ENCODE peak calls at places on chromosomes 11 and 22, in eight cellular contexts. C, Q, G, I, T, O, S and V are unnamed samples.

GRCh38 chr11:119999220-119999619 is 138.7 kb downstream of the TRIM29 start:
- DNase-seq in S (no peak), T (no peak), G (no peak), Q (no peak), C (peak), I (peak), O (no peak), V (no peak)

GRCh38 chr11:17629113-17629512 is 82.1 kb downstream of the OTOG start:
- DNase-seq in I (no peak), G (no peak), T (no peak), S (no peak), C (no peak), Q (no peak), O (no peak), V (no peak)

GRCh38 chr11:97019754-97020153 is 629.9 kb downstream of the JRKL start:
- DNase-seq in I (no peak), C (no peak), T (no peak), S (no peak), Q (no peak), O (no peak), G (no peak), V (no peak)

GRCh38 chr22:29330753-29331152 is 15.3 kb upstream of the RASL10A start:
- DNase-seq in Q (no peak), I (no peak), O (no peak), G (no peak), C (peak), T (peak), S (no peak), V (peak)

GRCh38 chr22:40676644-40677043 is 2.6 kb upstream of the MCHR1 start:
- DNase-seq in G (no peak), Q (no peak), S (no peak), T (no peak), O (no peak), I (no peak), C (no peak), V (no peak)

GRCh38 chr11:11973361-11973800 is 35.0 kb downstream of the DKK3 start:
- DNase-seq in T (peak), Q (no peak), G (no peak), O (peak), C (peak), S (no peak), I (no peak), V (no peak)

GRCh38 chr11:19915808-19916207 is 203.2 kb downstream of the NAV2 start:
- DNase-seq in I (no peak), S (no peak), O (no peak), C (no peak), G (no peak), Q (no peak), T (no peak), V (no peak)

GRCh38 chr11:4891996-4892640 is 10.4 kb downstream of the OR51T1 start:
- DNase-seq in C (peak), Q (peak), S (no peak), O (no peak), I (no peak), T (peak), G (no peak), V (no peak)

GRCh38 chr11:6596237-6596877 is 7.1 kb downstream of the RRP8 start:
- DNase-seq in T (no peak), O (no peak), Q (no peak), C (no peak), S (no peak), I (no peak), G (no peak), V (no peak)

GRCh38 chr22:23071163-23072034 is 1.1 kb downstream of the GNAZ start:
- DNase-seq in T (no peak), Q (no peak), I (peak), C (no peak), O (no peak), G (no peak), S (peak), V (no peak)

GRCh38 chr11:1084561-1085439 is 10.1 kb downstream of the MUC2 start:
- DNase-seq in O (no peak), G (no peak), S (peak), I (peak), Q (no peak), C (no peak), T (no peak), V (no peak)

GRCh38 chr11:119361961-119362725 is 15.6 kb upstream of the MFRP start:
- DNase-seq in Q (no peak), S (peak), G (no peak), T (no peak), C (no peak), I (no peak), O (no peak), V (no peak)

GRCh38 chr11:37525336-37525735 is 927.3 kb upstream of the RAG2 start:
- DNase-seq in C (no peak), T (peak), G (no peak), I (no peak), O (no peak), Q (no peak), S (no peak), V (no peak)
- TF ChIP-seq CTCF in C (peak), T (no peak), G (no peak), I (no peak), O (peak), Q (no peak), S (no peak), V (no peak)

GRCh38 chr11:43708776-43709175 is 28.2 kb downstream of the HSD17B12 start:
- DNase-seq in O (no peak), Q (no peak), G (no peak), S (no peak), C (no peak), I (no peak), T (peak), V (no peak)
- TF ChIP-seq CTCF in O (peak), Q (no peak), G (peak), S (no peak), C (peak), I (no peak), T (no peak), V (peak)

DNA sequence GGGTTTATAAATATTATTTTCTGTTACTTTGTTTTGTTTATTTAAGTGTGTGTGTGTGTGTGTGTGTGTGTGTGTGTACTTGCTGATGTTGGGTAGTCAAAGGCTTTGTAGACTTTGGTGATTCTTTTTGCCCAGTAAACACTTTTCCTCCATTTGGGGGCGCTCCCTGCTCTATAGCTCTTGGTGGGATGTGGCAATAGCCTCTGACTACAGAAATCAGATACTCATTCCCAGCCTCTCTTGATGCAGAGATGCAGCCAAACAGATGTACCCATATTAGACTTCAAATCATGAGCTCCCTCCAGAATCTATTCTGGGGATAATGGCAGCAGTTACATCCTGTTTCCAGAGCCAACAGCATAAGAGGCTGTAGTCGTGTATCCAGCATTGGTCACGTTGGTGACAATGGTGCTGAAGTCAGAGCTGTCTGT is 33.4 kb upstream of the APOL5 start:
- DNase-seq in Q (no peak), I (peak), O (peak), S (no peak), T (peak), C (peak), G (no peak), V (no peak)
- TF ChIP-seq CTCF in Q (no peak), I (no peak), O (peak), S (no peak), T (peak), C (peak), G (peak), V (no peak)

GRCh38 chr11:127471662-127472061 is 471.1 kb upstream of the KIRREL3 start:
- DNase-seq in O (no peak), G (no peak), T (no peak), I (no peak), C (no peak), Q (no peak), S (no peak), V (no peak)
- TF ChIP-seq CTCF in O (no peak), G (peak), T (no peak), I (peak), C (no peak), Q (no peak), S (no peak), V (no peak)

DNA sequence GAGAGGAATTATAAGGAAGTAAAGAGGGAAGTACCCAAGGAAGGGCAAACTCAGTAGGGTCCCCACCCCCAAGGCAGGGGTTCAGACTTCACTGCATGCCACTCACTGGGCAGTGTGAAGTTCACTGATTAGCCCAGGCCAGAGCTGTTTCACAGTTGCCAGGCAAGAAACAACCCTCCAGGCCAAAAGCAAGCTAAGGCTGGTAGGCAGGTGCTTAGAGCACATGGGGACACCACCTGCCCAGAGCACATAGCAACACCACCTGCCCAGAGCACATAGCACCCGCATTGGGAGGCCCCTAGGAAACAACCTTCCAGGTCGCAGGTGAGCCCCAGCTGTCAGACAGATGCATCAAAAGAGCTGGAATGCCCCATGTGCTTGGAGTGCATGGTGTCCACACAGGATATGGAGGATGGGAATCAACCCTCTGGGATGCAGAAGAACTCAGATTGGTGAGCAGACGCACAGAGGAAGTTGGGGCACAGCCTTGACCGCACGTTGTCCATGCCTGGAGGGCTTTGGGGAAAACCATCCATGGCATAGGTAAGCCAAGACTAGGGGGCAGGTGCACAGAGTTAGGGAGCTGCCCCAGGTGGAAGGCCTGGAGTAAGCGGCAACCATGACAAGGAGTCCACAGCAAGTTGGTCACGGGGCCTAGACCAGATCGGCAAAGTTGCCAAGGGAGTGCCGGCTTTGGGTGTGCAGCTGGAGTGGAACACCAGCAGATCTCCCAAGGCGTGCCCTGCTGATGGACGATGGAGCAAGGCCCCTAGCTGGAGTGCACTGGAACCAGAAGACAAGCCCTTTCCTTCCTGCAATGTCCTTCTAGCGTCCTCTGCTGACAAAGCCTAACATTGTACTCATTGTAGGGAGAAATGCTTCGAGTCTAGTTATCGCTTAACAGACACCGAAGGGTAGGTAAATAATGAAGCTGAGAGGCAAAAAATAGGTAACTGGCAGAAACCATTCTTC is 7.8 kb upstream of the TMEM216 start:
- DNase-seq in T (peak), I (peak), C (peak), Q (no peak), S (no peak), G (no peak), O (peak), V (no peak)
- TF ChIP-seq CTCF in T (peak), I (no peak), C (peak), Q (peak), S (no peak), G (peak), O (peak), V (no peak)

GRCh38 chr11:66184728-66185127 is 83.7 kb upstream of the RAB1B start:
- DNase-seq in O (no peak), I (no peak), C (no peak), S (no peak), T (no peak), Q (no peak), G (no peak), V (no peak)

GRCh38 chr11:66181632-66182345 is 86.7 kb upstream of the RAB1B start:
- DNase-seq in T (no peak), G (no peak), I (no peak), Q (no peak), S (no peak), O (no peak), C (no peak), V (no peak)

GRCh38 chr11:66186470-66186869 is 82.0 kb upstream of the RAB1B start:
- DNase-seq in S (no peak), I (no peak), T (no peak), O (no peak), C (no peak), Q (no peak), G (no peak), V (no peak)

GRCh38 chr11:66187453-66187852 is 81.0 kb upstream of the RAB1B start:
- DNase-seq in I (no peak), S (no peak), G (no peak), C (no peak), O (no peak), T (no peak), Q (no peak), V (no peak)

DNA sequence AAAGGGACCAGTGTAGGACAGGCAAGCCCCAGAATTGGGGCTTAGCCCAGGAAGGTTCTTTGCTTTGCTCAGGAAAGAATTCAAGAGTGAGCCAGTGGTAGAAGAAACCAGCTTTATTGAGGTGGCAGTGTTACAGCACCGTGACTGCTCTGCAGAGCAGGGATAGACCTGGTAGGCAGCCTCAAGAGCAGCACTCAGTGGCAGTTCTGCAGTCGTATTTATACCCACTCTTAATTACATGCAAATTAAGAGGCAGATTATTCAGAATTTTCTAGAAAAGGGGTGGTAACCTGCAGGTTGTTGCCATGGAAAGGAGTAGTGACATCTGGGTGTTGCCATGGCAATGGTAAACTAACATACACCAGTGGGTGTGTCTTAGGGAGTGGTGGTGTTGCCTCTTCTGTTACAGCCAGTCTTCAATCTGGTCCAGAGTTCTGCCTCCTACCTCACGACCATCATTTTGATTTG is 84.8 kb upstream of the RAB1B start:
- DNase-seq in G (no peak), O (no peak), T (peak), Q (no peak), I (no peak), S (no peak), C (no peak), V (no peak)
- TF ChIP-seq CTCF in G (no peak), O (no peak), T (no peak), Q (no peak), I (no peak), S (no peak), C (no peak), V (no peak)

GRCh38 chr22:38823637-38824036 is 20.2 kb downstream of the NPTXR start:
- DNase-seq in Q (no peak), I (no peak), G (no peak), T (no peak), O (no peak), C (no peak), S (no peak), V (no peak)

GRCh38 chr22:38826386-38826785 is 17.4 kb downstream of the NPTXR start:
- DNase-seq in O (no peak), C (no peak), I (no peak), T (no peak), G (no peak), S (no peak), Q (no peak), V (no peak)

GRCh38 chr22:38823076-38823475 is 20.8 kb downstream of the NPTXR start:
- DNase-seq in Q (no peak), G (no peak), T (no peak), I (no peak), O (no peak), S (no peak), C (no peak), V (no peak)

GRCh38 chr22:38826801-38827200 is 17.0 kb downstream of the NPTXR start:
- DNase-seq in C (no peak), I (no peak), T (no peak), O (no peak), G (no peak), S (no peak), Q (no peak), V (no peak)

GRCh38 chr22:38824587-38824986 is 19.2 kb downstream of the NPTXR start:
- DNase-seq in T (peak), S (no peak), Q (no peak), O (peak), I (peak), C (peak), G (no peak), V (peak)
- TF ChIP-seq CTCF in T (peak), S (no peak), Q (peak), O (peak), I (no peak), C (peak), G (peak), V (peak)

GRCh38 chr22:36183446-36183845 is 18.2 kb downstream of the APOL4 start:
- DNase-seq in Q (no peak), O (no peak), T (no peak), G (no peak), S (no peak), I (no peak), C (no peak), V (no peak)

GRCh38 chr22:36182056-36182455 is 19.6 kb downstream of the APOL4 start:
- DNase-seq in C (no peak), T (no peak), G (no peak), I (no peak), Q (no peak), S (no peak), O (no peak), V (no peak)

GRCh38 chr22:36184433-36185035 is 17.1 kb downstream of the APOL4 start:
- DNase-seq in C (no peak), Q (no peak), S (no peak), I (no peak), G (no peak), O (no peak), T (peak), V (no peak)

GRCh38 chr22:36182871-36183270 is 18.7 kb downstream of the APOL4 start:
- DNase-seq in Q (no peak), G (no peak), T (no peak), S (no peak), O (no peak), C (no peak), I (no peak), V (no peak)

DNA sequence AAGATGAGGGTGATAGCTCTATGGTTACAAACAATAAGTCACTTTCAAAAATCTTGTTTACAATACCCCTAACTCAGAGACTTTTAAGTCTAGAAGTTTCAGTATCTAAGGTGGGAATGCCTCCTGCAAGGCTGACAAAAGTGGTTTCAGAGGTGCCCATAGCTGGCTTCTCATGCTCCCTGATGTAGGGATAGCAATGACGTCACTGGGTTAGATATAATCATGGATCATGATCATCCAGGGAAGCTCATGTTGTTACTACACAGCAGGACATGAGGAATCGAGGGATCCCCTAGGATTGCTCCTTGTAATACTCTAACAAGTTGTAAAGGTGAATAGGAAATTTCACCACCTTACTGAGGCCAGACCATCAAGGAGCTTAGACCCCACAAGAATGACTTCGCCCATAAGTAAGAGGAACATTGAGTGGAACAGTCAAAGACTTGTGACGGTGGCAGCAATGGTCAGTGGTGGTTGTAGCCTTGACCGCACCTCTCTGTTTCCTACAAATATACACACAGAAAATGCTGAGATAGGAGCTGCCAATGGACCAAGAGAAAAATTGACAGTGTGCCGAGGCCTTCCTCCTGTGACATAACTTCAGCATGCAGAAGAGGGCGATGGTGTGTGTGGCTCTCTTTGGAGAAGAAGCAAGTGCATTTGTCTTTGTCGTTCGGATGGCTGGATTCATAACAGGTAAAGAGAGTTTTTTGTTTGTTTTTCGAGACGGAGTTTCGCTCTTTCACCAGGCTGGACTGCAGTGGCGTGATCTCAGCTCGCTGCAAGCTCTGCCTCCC is 15.6 kb downstream of the APOL4 start:
- DNase-seq in G (no peak), Q (no peak), S (no peak), T (no peak), I (no peak), O (no peak), C (no peak), V (no peak)
- TF ChIP-seq CTCF in G (peak), Q (no peak), S (no peak), T (no peak), I (no peak), O (no peak), C (no peak), V (no peak)

DNA sequence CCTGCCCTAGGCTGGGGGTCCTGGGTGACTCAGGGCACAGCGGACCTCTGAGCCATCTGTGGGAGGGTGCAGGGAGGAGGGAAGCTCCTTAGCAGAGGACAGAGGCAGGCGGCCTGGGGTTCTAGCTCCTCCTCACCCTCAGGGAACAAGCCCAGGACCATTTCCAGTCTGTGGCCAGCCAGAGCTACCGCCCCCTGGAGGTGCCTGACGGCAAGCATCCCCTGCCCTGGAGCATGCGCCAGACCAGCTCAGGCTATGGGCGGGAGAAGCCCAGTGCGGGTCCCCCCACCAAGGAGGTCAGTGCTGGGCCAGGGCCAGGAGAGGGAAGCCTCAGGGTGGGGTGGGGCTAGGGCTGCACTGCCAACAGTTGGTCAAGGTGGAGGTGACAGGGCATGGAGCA is 26.0 kb upstream of the LRRC10B start:
- DNase-seq in C (no peak), S (no peak), I (peak), O (peak), T (no peak), Q (no peak), G (no peak), V (peak)
- TF ChIP-seq CTCF in C (peak), S (peak), I (peak), O (peak), T (peak), Q (peak), G (peak), V (peak)

GRCh38 chr11:116454020-116454645 is 318.7 kb downstream of the BUD13 start:
- DNase-seq in O (peak), C (peak), I (peak), T (peak), G (no peak), Q (peak), S (no peak), V (peak)
- TF ChIP-seq CTCF in O (peak), C (peak), I (no peak), T (peak), G (peak), Q (peak), S (no peak), V (peak)